ENCODE peak calls at places on chromosomes 1 and 21, in five cellular contexts. T, S, J, C and Q are unnamed samples.

GRCh38 chr1:203124011-203124410 is 3.5 kb upstream of the ADORA1 start:
- DNase-seq in T (no peak), S (no peak), J (no peak), C (no peak), Q (no peak)

GRCh38 chr1:23191199-23191598 is 22.5 kb upstream of the LUZP1 start:
- DNase-seq in T (no peak), S (no peak), J (no peak), C (no peak), Q (no peak)

GRCh38 chr1:150507912-150508864 is at the start of gene ECM1:
- DNase-seq in T (peak; percentile 70), S (no peak), J (peak; percentile 76), C (peak; percentile 63), Q (peak; percentile 40)

GRCh38 chr1:117663156-117663902 is 57.5 kb downstream of the TENT5C start:
- DNase-seq in T (no peak), S (no peak), J (no peak), C (no peak), Q (no peak)

GRCh38 chr1:167905182-167905581 is 8.8 kb downstream of the ADCY10 start:
- DNase-seq in T (no peak), S (no peak), J (no peak), C (no peak), Q (no peak)

GRCh38 chr21:41755934-41756773 is 10.7 kb downstream of the RIPK4 start:
- DNase-seq in T (no peak), S (no peak), J (peak; percentile 57), C (peak; percentile 82), Q (peak; percentile 25)

GRCh38 chr1:38997901-38998190 is 6.8 kb downstream of the AKIRIN1 start:
- DNase-seq in T (no peak), S (no peak), J (no peak), C (no peak), Q (no peak)

GRCh38 chr1:186792870-186793581 is 35.7 kb upstream of the PLA2G4A start:
- DNase-seq in T (no peak), S (no peak), J (no peak), C (peak; percentile 33), Q (peak; percentile 17)

GRCh38 chr1:185585770-185586169 is 148.4 kb upstream of the HMCN1 start:
- DNase-seq in T (no peak), S (no peak), J (no peak), C (peak; percentile 63), Q (no peak)

GRCh38 chr1:201552941-201553341 is 14.0 kb downstream of the NAV1 start:
- DNase-seq in T (no peak), S (no peak), J (no peak), C (no peak), Q (no peak)

GRCh38 chr1:77961392-77961791 is 17.5 kb downstream of the FUBP1 start:
- DNase-seq in T (no peak), S (no peak), J (no peak), C (no peak), Q (no peak)

GRCh38 chr21:45269861-45270260 is 17.8 kb downstream of the POFUT2 start:
- DNase-seq in T (no peak), S (no peak), J (peak; percentile 61), C (no peak), Q (no peak)

GRCh38 chr1:117650840-117651568 is 45.2 kb downstream of the TENT5C start:
- DNase-seq in T (no peak), S (no peak), J (no peak), C (no peak), Q (no peak)

GRCh38 chr1:55155522-55155921 is 59.6 kb downstream of the USP24 start:
- DNase-seq in T (peak; percentile 65), S (no peak), J (no peak), C (no peak), Q (no peak)

GRCh38 chr1:219670426-219671149 is 57.7 kb upstream of the ZC3H11B start:
- DNase-seq in T (peak; percentile 84), S (no peak), J (no peak), C (no peak), Q (no peak)

GRCh38 chr1:93338426-93338825 is 7.3 kb upstream of the DR1 start:
- DNase-seq in T (no peak), S (no peak), J (no peak), C (peak; percentile 96), Q (peak; percentile 71)

GRCh38 chr1:53644496-53644895 is 94.5 kb downstream of the GLIS1 start:
- DNase-seq in T (no peak), S (no peak), J (peak; percentile 11), C (no peak), Q (no peak)

GRCh38 chr1:166471359-166471758 is 304.6 kb upstream of the FAM78B start:
- DNase-seq in T (no peak), S (no peak), J (no peak), C (no peak), Q (no peak)

GRCh38 chr1:55168353-55168752 is 46.8 kb downstream of the USP24 start:
- DNase-seq in T (no peak), S (no peak), J (no peak), C (no peak), Q (no peak)

GRCh38 chr1:209584186-209584776 is 767 bp downstream of the CAMK1G start:
- DNase-seq in T (no peak), S (no peak), J (no peak), C (no peak), Q (no peak)

GRCh38 chr1:94886361-94886760 is 40.5 kb downstream of the CNN3 start:
- DNase-seq in T (no peak), S (no peak), J (no peak), C (no peak), Q (no peak)

GRCh38 chr1:108041360-108042143 is 76.6 kb upstream of the VAV3 start:
- DNase-seq in T (no peak), S (no peak), J (no peak), C (no peak), Q (no peak)

GRCh38 chr1:57908471-57908870 is 484.6 kb upstream of the DAB1 start:
- DNase-seq in T (no peak), S (no peak), J (no peak), C (no peak), Q (no peak)

GRCh38 chr1:109113787-109114568 is at the start of gene ELAPOR1:
- DNase-seq in T (peak; percentile 50), S (peak; percentile 67), J (no peak), C (no peak), Q (no peak)

GRCh38 chr21:33394260-33394659 is 9.0 kb upstream of the IFNGR2 start:
- DNase-seq in T (peak; percentile 36), S (no peak), J (peak; percentile 69), C (no peak), Q (no peak)

GRCh38 chr1:24221246-24221645 is 34.2 kb upstream of the IFNLR1 start:
- DNase-seq in T (no peak), S (no peak), J (no peak), C (no peak), Q (no peak)

GRCh38 chr1:17653728-17654351 is 101.3 kb upstream of the ACTL8 start:
- DNase-seq in T (no peak), S (peak; percentile 45), J (no peak), C (no peak), Q (peak; percentile 9)

GRCh38 chr1:162910161-162910560 is 49.2 kb upstream of the CCDC190 start:
- DNase-seq in T (no peak), S (no peak), J (no peak), C (no peak), Q (no peak)

GRCh38 chr21:32184485-32184884 is 94.4 kb downstream of the MIS18A start:
- DNase-seq in T (no peak), S (no peak), J (no peak), C (no peak), Q (no peak)

GRCh38 chr21:32477424-32477745 is 64.9 kb downstream of the EVA1C start:
- DNase-seq in T (no peak), S (no peak), J (no peak), C (no peak), Q (no peak)

DNA sequence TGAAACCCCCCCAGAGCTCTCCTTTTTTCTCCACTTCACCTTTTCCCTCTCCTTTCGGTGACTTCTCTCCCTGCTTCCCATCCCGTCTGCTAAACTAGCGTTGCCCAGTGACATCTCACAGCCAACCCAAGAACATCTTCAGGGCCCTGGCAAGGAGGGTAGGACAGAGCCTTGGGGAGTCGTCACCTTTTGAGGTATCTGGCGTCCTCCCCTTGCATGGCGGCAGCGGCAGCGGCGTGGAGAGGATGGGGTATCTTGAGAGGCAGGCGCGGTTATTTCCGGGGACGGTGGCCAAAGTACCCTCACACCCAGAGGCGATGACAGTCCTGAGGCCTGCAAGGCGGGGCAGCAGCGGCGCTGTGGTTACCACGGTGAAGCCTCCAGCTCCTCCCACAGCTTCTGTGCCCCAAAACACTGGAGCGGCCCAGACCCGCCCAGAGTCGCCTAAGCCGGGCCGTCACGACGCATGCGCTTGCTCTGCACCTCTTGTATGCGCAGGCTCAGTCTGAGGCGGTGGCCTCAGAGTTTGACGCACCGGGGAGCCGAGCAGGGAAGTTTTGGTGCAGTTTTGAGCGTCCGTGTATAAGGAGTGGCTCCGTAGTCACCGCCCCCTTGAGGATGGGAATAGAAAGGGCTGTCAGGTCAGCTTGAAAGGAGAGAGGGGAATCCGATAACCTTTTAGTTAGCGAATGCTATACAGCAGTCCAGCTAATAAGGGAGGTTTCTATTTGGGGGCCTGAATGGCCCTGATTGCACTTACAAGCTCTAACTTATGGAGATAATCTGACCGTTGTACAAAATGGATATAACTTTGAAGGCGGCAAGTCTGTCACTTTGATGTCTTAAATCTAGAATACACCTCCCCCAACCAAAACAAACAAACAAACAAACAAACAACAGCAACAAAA is at the start of gene KIFAP3:
- DNase-seq in T (peak; percentile 98), S (peak; percentile 96), J (peak; percentile 99), C (peak; percentile 93), Q (peak; percentile 94)
- TF ChIP-seq CTCF in T (peak; percentile 61), S (peak; percentile 76), J (peak; percentile 49), C (peak; percentile 68), Q (peak; percentile 82)

GRCh38 chr1:76289692-76290091 is 215.1 kb downstream of the ST6GALNAC3 start:
- DNase-seq in T (no peak), S (no peak), J (no peak), C (no peak), Q (no peak)

GRCh38 chr1:76291737-76292136 is 217.2 kb downstream of the ST6GALNAC3 start:
- DNase-seq in T (no peak), S (no peak), J (no peak), C (no peak), Q (no peak)

GRCh38 chr1:76288758-76289483 is 214.4 kb downstream of the ST6GALNAC3 start:
- DNase-seq in T (no peak), S (no peak), J (no peak), C (no peak), Q (no peak)

GRCh38 chr1:76292418-76293184 is 218.1 kb downstream of the ST6GALNAC3 start:
- DNase-seq in T (no peak), S (no peak), J (no peak), C (no peak), Q (no peak)

GRCh38 chr1:76291186-76291585 is 216.6 kb downstream of the ST6GALNAC3 start:
- DNase-seq in T (no peak), S (no peak), J (no peak), C (no peak), Q (no peak)
- H3K27ac ChIP-seq in T (no peak overlapping the region), S (no peak overlapping the region), J (no peak overlapping the region), C (no peak overlapping the region), Q (no peak overlapping the region)

GRCh38 chr1:8465692-8466091 is 147.8 kb downstream of the SLC45A1 start:
- DNase-seq in T (no peak), S (no peak), J (no peak), C (no peak), Q (no peak)
- H3K4me1 ChIP-seq in T (peaks cover 50% of the 10 kb centered on the region), S (peaks cover 47% of the 10 kb centered on the region), J (peaks cover 21% of the 10 kb centered on the region), C (peaks cover 7% of the 10 kb centered on the region), Q (peaks cover 13% of the 10 kb centered on the region)

DNA sequence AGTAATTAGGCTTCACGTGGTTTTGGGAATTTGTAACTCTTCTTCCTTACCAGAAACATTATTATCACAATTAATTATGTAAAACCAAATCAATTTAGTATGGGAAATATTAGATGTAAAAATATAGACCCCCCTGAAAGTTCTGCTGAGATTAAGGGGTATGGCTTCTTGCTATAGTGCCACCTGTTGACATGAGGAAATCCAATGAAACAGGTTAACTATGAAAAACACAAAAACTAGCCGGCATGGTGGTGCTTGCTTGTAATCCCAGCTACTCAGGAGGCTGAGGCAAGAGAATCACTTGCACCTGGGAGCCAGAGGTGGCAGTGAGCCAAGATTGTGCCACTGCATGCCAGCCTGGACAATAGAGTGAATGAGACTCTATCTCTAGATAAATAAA is 49.2 kb downstream of the MAP3K21 start:
- DNase-seq in T (no peak), S (no peak), J (no peak), C (no peak), Q (no peak)
- TF ChIP-seq CTCF in T (no peak), S (no peak), J (no peak), C (no peak), Q (peak; percentile 17)